ENCODE peak calls at places on chromosome 4, in ten cellular contexts. X is sigmoid colon, Z is heart right ventricle, Y is lower lobe of right lung, K is GM23338, H is adrenal gland, W is lung, T is upper lobe of left lung, M is cardiac muscle cell, U is GM12878. C is an unnamed sample.
A peak's percentile ranks its signal among the peaks of the same experiment; 100 is the strongest.

GRCh38 chr4:13888112-13888511 is 260.6 kb upstream of the BOD1L1 start:
- DNase-seq in Z (no peak), T (no peak), W (no peak), H (no peak), U (no peak), Y (no peak), M (no peak), X (no peak), K (no peak), C (no peak)

GRCh38 chr4:177283167-177283566 is 26.5 kb upstream of the NEIL3 start:
- DNase-seq in Z (no peak), K (no peak), X (no peak), M (no peak), T (no peak), Y (no peak), W (no peak), H (no peak), U (no peak), C (no peak)

GRCh38 chr4:59973496-59973895 is 1226.6 kb upstream of the ADGRL3 start:
- DNase-seq in Z (no peak), H (no peak), M (no peak), Y (no peak), X (no peak), K (no peak), T (no peak), W (no peak), U (no peak), C (no peak)

GRCh38 chr4:6783111-6783981 is 819 bp downstream of the KIAA0232 start:
- DNase-seq in H (peak; percentile 91), W (peak; percentile 89), K (peak; percentile 94), M (peak; percentile 96), X (peak; percentile 95), U (peak; percentile 27), Z (peak; percentile 92), Y (peak; percentile 91), T (peak; percentile 99), C (peak; percentile 87)

GRCh38 chr4:24655971-24656370 is 71.6 kb upstream of the DHX15 start:
- DNase-seq in Y (no peak), X (no peak), W (no peak), K (peak; percentile 57), H (no peak), T (no peak), U (no peak), M (no peak), Z (no peak), C (no peak)

GRCh38 chr4:75821966-75822365 is 80.3 kb downstream of the PPEF2 start:
- DNase-seq in T (no peak), K (no peak), H (no peak), W (no peak), Z (no peak), Y (no peak), U (no peak), M (no peak), X (no peak), C (no peak)

GRCh38 chr4:139555705-139556070 is 331 bp downstream of the SETD7 start:
- DNase-seq in K (no peak), W (peak; percentile 54), T (peak; percentile 92), Z (peak; percentile 67), M (peak; percentile 42), U (no peak), Y (peak; percentile 76), H (peak; percentile 62), X (peak; percentile 82), C (no peak)

GRCh38 chr4:122012735-122013134 is 60.9 kb upstream of the TRPC3 start:
- DNase-seq in T (no peak), Z (no peak), U (no peak), M (no peak), W (no peak), X (no peak), Y (no peak), H (peak; percentile 4), K (no peak), C (no peak)

GRCh38 chr4:152808670-152809069 is 28.9 kb downstream of the ARFIP1 start:
- DNase-seq in Z (no peak), M (no peak), X (no peak), Y (no peak), W (no peak), K (peak; percentile 36), H (no peak), U (no peak), T (no peak), C (no peak)

GRCh38 chr4:52172166-52172565 is 121.1 kb downstream of the SPATA18 start:
- DNase-seq in Y (no peak), W (no peak), H (peak; percentile 4), U (no peak), K (peak; percentile 58), Z (no peak), T (no peak), M (no peak), X (no peak), C (no peak)

GRCh38 chr4:27635936-27636913 is 775.6 kb downstream of the STIM2 start:
- DNase-seq in H (no peak), T (no peak), K (no peak), Z (no peak), M (no peak), X (no peak), U (peak; percentile 7), Y (no peak), W (no peak), C (no peak)

GRCh38 chr4:48898733-48899431 is 7.7 kb downstream of the OCIAD2 start:
- DNase-seq in T (no peak), K (no peak), X (no peak), Y (no peak), W (no peak), U (peak; percentile 7), Z (no peak), H (no peak), M (no peak), C (peak; percentile 28)

GRCh38 chr4:166143227-166143626 is 270.2 kb downstream of the TLL1 start:
- DNase-seq in M (no peak), K (no peak), Y (no peak), X (no peak), H (no peak), W (no peak), U (no peak), T (no peak), Z (no peak), C (no peak)

GRCh38 chr4:77268108-77268507 is 111.1 kb downstream of the CCNG2 start:
- DNase-seq in Y (no peak), T (no peak), Z (no peak), U (no peak), H (no peak), M (no peak), X (no peak), K (no peak), W (no peak), C (peak; percentile 1)

GRCh38 chr4:98469776-98470175 is 188.6 kb downstream of the TSPAN5 start:
- DNase-seq in Z (no peak), Y (no peak), U (no peak), H (no peak), T (no peak), K (no peak), M (no peak), X (no peak), W (no peak), C (no peak)

GRCh38 chr4:2882341-2882740 is 38.7 kb downstream of the ADD1 start:
- DNase-seq in W (no peak), M (no peak), H (no peak), U (no peak), T (no peak), Z (no peak), X (no peak), K (peak; percentile 52), Y (no peak), C (no peak)

GRCh38 chr4:69054578-69055200 is 41.6 kb upstream of the UGT2B7 start:
- DNase-seq in T (no peak), K (no peak), H (no peak), Y (no peak), Z (no peak), M (no peak), X (no peak), W (no peak), U (no peak), C (no peak)

GRCh38 chr4:152784490-152785195 is 4.9 kb downstream of the ARFIP1 start:
- DNase-seq in T (no peak), Z (no peak), Y (no peak), M (no peak), U (no peak), W (no peak), H (no peak), X (no peak), K (peak; percentile 72), C (peak; percentile 22)

GRCh38 chr4:179123079-179123478 is 1680.8 kb upstream of the AGA start:
- DNase-seq in T (no peak), Y (no peak), M (no peak), W (no peak), H (no peak), U (no peak), X (no peak), K (no peak), Z (no peak), C (no peak)

GRCh38 chr4:15348236-15348635 is 79.6 kb upstream of the C1QTNF7 start:
- DNase-seq in Y (no peak), X (no peak), H (no peak), M (no peak), K (no peak), W (no peak), Z (no peak), T (no peak), U (no peak), C (no peak)
- H3K4me1 ChIP-seq in Y (peaks cover 9% of the 10 kb centered on the region), X (peaks cover 41% of the 10 kb centered on the region), H (no peaks in the 10 kb centered on the region), M (peaks cover 14% of the 10 kb centered on the region), K (peaks cover 5% of the 10 kb centered on the region), W (no peaks in the 10 kb centered on the region), Z (no peaks in the 10 kb centered on the region), T (no peaks in the 10 kb centered on the region), U (no peaks in the 10 kb centered on the region), C (no peaks in the 10 kb centered on the region)

DNA sequence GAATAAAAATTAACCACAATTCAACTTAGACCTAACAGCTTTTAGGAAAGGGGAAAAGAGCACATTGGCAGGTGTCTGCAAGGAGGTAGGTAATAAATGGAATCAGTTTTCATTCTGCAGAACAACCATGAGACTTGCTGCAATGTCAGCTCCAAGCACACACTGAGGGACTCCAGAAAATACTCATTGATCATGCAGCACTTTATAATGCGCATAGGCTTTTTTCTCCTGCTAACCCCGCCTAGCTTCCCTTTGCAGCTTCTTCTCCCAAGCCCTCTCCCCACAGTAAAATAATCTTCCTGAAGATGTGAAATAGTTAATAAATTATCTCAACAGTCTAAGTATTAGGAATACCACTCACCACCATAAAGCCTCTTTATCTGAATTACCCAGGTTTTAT is 36.9 kb downstream of the ANKRD17 start:
- DNase-seq in H (no peak), M (no peak), W (no peak), Y (no peak), Z (no peak), U (no peak), T (no peak), X (no peak), K (peak; percentile 51), C (no peak)
- H3K4me3 ChIP-seq in H (peak overlapping the region; percentile 62), M (peak overlapping the region; percentile 32), W (no peak overlapping the region), Y (peak overlapping the region; percentile 58), Z (no peak overlapping the region), U (no peak overlapping the region), T (peak overlapping the region; percentile 48), X (no peak overlapping the region), K (peak overlapping the region; percentile 18), C (no peak overlapping the region)

GRCh38 chr4:175674219-175674618 is 137.8 kb downstream of the GPM6A start:
- DNase-seq in X (no peak), K (peak; percentile 35), U (no peak), Y (no peak), W (no peak), Z (no peak), M (no peak), T (no peak), H (no peak), C (no peak)
- TF ChIP-seq CTCF in X (no peak), K (no peak), U (no peak), Y (no peak), W (no peak), Z (no peak), M (no peak), T (no peak), H (no peak), C (no peak)

GRCh38 chr4:143406523-143406922 is 69.8 kb downstream of the GAB1 start:
- DNase-seq in H (peak; percentile 87), T (no peak), Y (peak; percentile 49), X (peak; percentile 89), K (no peak), U (no peak), Z (peak; percentile 42), M (no peak), W (peak; percentile 57), C (no peak)
- H3K4me1 ChIP-seq in H (peaks cover 79% of the 10 kb centered on the region), T (peaks cover 65% of the 10 kb centered on the region), Y (peaks cover 78% of the 10 kb centered on the region), X (peaks cover 81% of the 10 kb centered on the region), K (peaks cover 15% of the 10 kb centered on the region), U (peaks cover 30% of the 10 kb centered on the region), Z (peaks cover 33% of the 10 kb centered on the region), M (peaks cover 22% of the 10 kb centered on the region), W (peaks cover 59% of the 10 kb centered on the region), C (peaks cover 99% of the 10 kb centered on the region)